ENCODE peak calls at places on chromosomes 1 and 21, in nine cellular contexts. W is astrocyte of the cerebellum, C is cardiac fibroblast, J is Caco-2, V is AG09309, Z is fibroblast of the aortic adventitia, F is thoracic aorta, Q is Peyer's patch, S is foreskin fibroblast. O is an unnamed sample.

GRCh38 chr1:163036661-163037060 is 32.5 kb upstream of the RGS4 start:
- DNase-seq in W (no peak), C (peak), J (no peak), V (no peak), Z (peak), F (no peak), Q (no peak), S (no peak), O (no peak)

GRCh38 chr1:176785810-176786209 is 322.8 kb downstream of the PAPPA2 start:
- DNase-seq in W (peak), C (no peak), J (no peak), V (no peak), Z (peak), F (no peak), Q (no peak), S (no peak), O (no peak)

GRCh38 chr21:26473471-26473870 is 99.6 kb downstream of the CYYR1 start:
- DNase-seq in W (no peak), C (no peak), J (no peak), V (no peak), Z (no peak), F (no peak), Q (no peak), S (no peak), O (no peak)

GRCh38 chr1:57707631-57708030 is 283.8 kb upstream of the DAB1 start:
- DNase-seq in W (no peak), C (no peak), J (no peak), V (no peak), Z (no peak), F (no peak), Q (no peak), S (no peak), O (no peak)

GRCh38 chr21:15301014-15301413 is 236.2 kb upstream of the NRIP1 start:
- DNase-seq in W (no peak), C (peak), J (peak), V (no peak), Z (peak), F (no peak), Q (no peak), S (no peak), O (no peak)

GRCh38 chr1:199733125-199733524 is 294.4 kb upstream of the NR5A2 start:
- DNase-seq in W (no peak), C (peak), J (no peak), V (no peak), Z (peak), F (no peak), Q (no peak), S (no peak), O (no peak)

GRCh38 chr1:173364827-173365226 is 112.3 kb upstream of the PRDX6 start:
- DNase-seq in W (no peak), C (no peak), J (no peak), V (no peak), Z (no peak), F (no peak), Q (no peak), S (no peak), O (no peak)

GRCh38 chr1:59568158-59568935 is 246.4 kb upstream of the HOOK1 start:
- DNase-seq in W (no peak), C (peak), J (no peak), V (no peak), Z (peak), F (no peak), Q (no peak), S (no peak), O (no peak)

GRCh38 chr1:229227298-229227919 is 43.5 kb upstream of the RAB4A start:
- DNase-seq in W (peak), C (peak), J (peak), V (no peak), Z (peak), F (no peak), Q (peak), S (peak), O (no peak)

GRCh38 chr1:6069573-6069972 is 23.9 kb downstream of the KCNAB2 start:
- DNase-seq in W (no peak), C (no peak), J (no peak), V (no peak), Z (no peak), F (no peak), Q (no peak), S (no peak), O (no peak)

GRCh38 chr1:58895559-58896135 is 111.8 kb upstream of the JUN start:
- DNase-seq in W (no peak), C (no peak), J (no peak), V (no peak), Z (no peak), F (no peak), Q (no peak), S (no peak), O (no peak)

GRCh38 chr1:5938068-5938740 is 54.0 kb downstream of the NPHP4 start:
- DNase-seq in W (peak), C (peak), J (no peak), V (peak), Z (no peak), F (no peak), Q (no peak), S (peak), O (no peak)

GRCh38 chr21:35257413-35257812 is 208.3 kb upstream of the RUNX1 start:
- DNase-seq in W (peak), C (peak), J (no peak), V (peak), Z (peak), F (peak), Q (peak), S (peak), O (peak)

GRCh38 chr1:21651214-21652042 is 17.7 kb downstream of the RAP1GAP start:
- DNase-seq in W (no peak), C (no peak), J (peak), V (no peak), Z (no peak), F (no peak), Q (no peak), S (no peak), O (no peak)
- H3K4me3 ChIP-seq in W (peak), C (peak), J (peak), V (peak), Z (peak), F (peak), Q (peak), S (peak), O (peak)

DNA sequence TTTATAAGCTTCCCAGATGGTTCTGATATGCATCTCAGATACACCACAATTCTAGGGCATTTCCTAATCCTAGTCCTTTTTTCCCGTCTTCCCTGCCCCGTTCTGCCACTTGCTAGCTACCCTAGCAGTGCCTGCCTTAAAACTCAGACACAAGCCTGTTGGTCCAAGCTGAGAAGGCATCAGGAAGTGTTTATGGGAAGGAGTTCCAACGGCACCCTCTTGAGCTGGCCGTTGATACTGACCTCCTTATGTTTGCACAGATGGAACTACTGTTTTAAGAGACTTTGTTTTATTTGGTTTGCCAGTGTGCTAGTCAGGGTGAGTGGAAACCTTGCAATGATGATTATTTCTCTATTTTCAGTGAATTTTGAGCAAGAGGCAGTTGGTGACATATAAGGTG is 67.2 kb downstream of the UCK2 start:
- DNase-seq in W (no peak), C (peak), J (no peak), V (peak), Z (no peak), F (no peak), Q (no peak), S (peak), O (no peak)
- TF ChIP-seq CTCF in W (peak), C (no peak), J (peak), V (no peak), Z (no peak), F (no peak), Q (no peak), S (peak), O (no peak)

GRCh38 chr1:68384872-68385390 is 64.8 kb downstream of the RPE65 start:
- DNase-seq in W (peak), C (peak), J (no peak), V (peak), Z (peak), F (no peak), Q (no peak), S (peak), O (peak)
- H3K4me3 ChIP-seq in W (no peak), C (no peak), J (no peak), V (no peak), Z (no peak), F (no peak), Q (no peak), S (no peak), O (no peak)

GRCh38 chr1:204450461-204451257 is 39.0 kb upstream of the PPP1R15B start:
- DNase-seq in W (no peak), C (no peak), J (peak), V (no peak), Z (no peak), F (no peak), Q (peak), S (no peak), O (no peak)
- TF ChIP-seq CTCF in W (no peak), C (no peak), J (no peak), V (no peak), Z (no peak), F (no peak), Q (no peak), S (no peak), O (no peak)

DNA sequence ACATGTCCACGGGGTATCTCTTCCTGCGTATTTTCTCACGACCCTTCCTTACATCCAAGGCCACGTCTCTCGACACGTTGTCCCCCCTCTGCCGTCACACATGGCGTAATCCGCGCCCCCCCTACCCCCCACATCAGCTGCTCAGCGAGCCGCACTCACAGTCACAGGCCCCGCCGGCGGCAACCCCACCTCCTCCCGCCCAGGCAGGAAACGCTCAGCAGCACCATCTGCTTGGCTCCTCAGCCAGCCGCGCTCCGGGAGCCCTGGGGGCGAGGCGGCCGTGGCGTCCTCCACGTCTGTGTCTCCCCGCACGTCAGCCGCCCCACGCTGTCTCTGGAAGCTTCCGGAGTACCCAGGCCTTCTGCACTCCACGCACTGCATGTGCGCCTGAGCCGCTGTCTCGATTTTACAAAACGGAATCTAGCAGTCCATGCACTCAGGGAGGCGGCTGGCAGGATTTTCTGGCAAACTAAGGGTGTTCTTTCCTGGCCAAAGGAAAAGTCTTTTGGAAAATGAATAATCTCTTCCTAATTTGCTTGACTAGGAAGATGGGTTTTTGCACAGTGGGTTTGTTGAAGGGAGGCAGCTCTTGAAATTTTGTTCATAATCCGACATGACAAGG is 64.5 kb downstream of the SIK1 start:
- DNase-seq in W (peak), C (peak), J (no peak), V (no peak), Z (peak), F (no peak), Q (peak), S (peak), O (no peak)
- H3K4me3 ChIP-seq in W (no peak), C (no peak), J (no peak), V (no peak), Z (no peak), F (peak), Q (peak), S (peak), O (no peak)

GRCh38 chr1:185207178-185207577 is 50.2 kb downstream of the SWT1 start:
- DNase-seq in W (no peak), C (no peak), J (peak), V (no peak), Z (no peak), F (no peak), Q (no peak), S (no peak), O (no peak)
- TF ChIP-seq CTCF in W (no peak), C (no peak), J (no peak), V (no peak), Z (no peak), F (no peak), Q (no peak), S (no peak), O (peak)

GRCh38 chr21:32812035-32812434 is 40.5 kb upstream of the PAXBP1 start:
- DNase-seq in W (no peak), C (peak), J (no peak), V (no peak), Z (peak), F (no peak), Q (no peak), S (peak), O (no peak)

GRCh38 chr21:32802954-32803353 is 31.4 kb upstream of the PAXBP1 start:
- DNase-seq in W (no peak), C (no peak), J (no peak), V (no peak), Z (no peak), F (no peak), Q (no peak), S (no peak), O (no peak)

GRCh38 chr21:32803651-32804050 is 32.1 kb upstream of the PAXBP1 start:
- DNase-seq in W (no peak), C (peak), J (no peak), V (no peak), Z (peak), F (no peak), Q (no peak), S (no peak), O (no peak)

GRCh38 chr21:32807717-32808380 is 36.3 kb upstream of the PAXBP1 start:
- DNase-seq in W (peak), C (peak), J (no peak), V (peak), Z (peak), F (no peak), Q (no peak), S (no peak), O (no peak)

DNA sequence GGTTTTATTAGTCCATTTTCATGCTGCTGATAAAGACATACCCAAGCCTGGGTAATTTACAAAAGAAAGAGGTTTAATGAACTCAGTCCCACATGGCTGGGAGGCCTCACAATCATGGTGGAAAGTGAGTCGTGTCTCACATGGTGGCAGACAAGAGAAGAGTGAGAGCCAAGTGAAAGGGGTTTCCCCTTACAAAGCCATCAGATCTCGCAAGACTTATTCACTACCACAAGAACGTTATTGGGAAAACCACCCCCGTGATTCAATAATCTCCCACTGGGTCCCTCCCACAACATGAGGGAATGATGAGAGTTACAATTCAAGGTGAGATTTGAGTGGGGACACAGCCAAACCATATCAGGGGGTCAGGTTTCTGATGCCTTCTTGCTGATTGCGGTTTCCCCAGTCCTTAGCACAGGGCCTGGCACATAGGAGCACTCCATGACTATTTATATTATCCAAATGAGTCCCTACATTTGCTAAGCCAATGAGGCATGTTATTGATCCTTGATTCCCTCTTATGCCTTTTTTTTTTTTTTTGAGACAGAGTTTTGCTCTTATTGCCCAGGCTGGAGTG is 35.3 kb upstream of the PAXBP1 start:
- DNase-seq in W (peak), C (peak), J (no peak), V (no peak), Z (peak), F (no peak), Q (no peak), S (no peak), O (no peak)
- H3K4me3 ChIP-seq in W (no peak), C (no peak), J (no peak), V (no peak), Z (no peak), F (no peak), Q (no peak), S (no peak), O (no peak)

GRCh38 chr1:34929853-34930701 is 627 bp upstream of the DLGAP3 start:
- DNase-seq in W (no peak), C (no peak), J (peak), V (no peak), Z (no peak), F (no peak), Q (no peak), S (no peak), O (no peak)
- TF ChIP-seq CTCF in W (no peak), C (no peak), J (no peak), V (no peak), Z (no peak), F (no peak), Q (no peak), S (no peak), O (no peak)

DNA sequence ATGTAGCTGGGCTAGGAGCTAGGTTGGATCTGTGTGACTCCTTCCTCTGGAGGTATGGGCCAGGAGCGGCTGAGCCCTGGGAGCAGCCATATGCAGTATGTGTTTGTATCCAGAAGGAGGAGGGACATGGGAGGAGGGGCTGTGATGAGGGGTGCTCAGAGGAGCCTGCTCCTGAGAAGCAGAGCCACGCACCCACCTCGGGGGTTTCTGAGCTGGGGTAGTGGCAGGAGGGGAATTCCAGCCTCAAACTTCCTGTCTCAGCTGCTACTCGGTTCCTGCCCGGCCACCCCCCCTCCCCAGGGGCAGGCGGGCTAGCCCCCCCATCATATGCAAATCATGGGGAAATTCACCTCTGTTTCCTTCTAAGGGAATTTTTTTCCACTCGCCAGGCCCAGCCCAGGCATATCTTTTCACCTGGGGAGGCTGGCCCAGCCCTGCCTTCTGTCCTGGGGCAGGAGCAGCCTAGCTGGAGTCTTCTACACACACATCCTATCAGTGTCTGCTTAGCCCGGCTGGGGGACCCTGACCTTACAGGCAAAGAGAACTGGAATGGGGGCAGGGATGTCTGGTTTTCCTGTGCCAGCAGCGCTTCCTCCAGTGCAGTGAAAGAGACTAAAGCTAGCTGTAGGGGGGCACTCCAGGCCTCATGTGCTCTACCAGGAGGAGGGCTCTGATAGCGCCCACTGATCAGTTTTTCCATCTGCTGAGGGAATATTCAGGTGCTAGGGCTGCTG is 3.0 kb downstream of the ZC3H12A start:
- DNase-seq in W (no peak), C (peak), J (no peak), V (no peak), Z (peak), F (no peak), Q (peak), S (no peak), O (no peak)
- H3K4me3 ChIP-seq in W (peak), C (peak), J (no peak), V (peak), Z (peak), F (peak), Q (peak), S (peak), O (peak)

DNA sequence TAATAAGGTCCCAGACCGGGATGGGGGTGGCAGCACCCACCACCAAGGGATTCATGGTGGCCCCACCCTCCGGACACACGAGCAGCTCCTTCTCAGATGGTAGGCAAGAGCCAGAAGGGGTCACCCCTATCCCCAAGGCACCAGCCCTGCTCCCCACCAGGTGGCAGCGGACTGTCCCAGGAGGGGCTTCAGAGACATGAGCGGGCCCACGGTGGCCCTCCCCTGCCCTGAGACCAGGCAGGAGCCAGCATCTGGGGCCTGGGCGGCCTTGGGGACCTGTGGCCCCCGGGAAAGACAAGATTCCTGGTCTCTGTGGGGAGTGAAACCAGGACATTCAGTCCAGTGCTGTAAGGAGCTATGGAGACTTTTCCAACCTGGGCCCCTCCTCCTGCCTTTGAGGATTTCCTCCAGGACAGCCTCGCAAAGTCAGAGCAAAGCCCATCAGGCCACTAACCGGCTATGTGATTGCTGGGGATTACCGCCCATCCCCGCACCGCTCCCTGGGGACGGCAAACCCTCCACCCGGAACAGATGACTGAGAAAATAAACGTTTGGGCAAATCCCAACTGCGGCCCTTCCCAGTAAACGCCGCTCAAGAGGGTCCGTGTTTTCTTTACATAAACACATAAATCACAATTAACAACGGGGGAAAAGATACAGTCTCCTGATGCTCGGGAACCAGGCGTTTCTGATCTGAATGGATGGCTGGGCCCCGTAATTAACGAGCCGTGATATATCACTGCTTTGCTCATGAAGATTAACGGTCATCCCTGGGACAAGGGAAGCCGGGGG is 50.9 kb upstream of the ARHGEF16 start:
- DNase-seq in W (no peak), C (no peak), J (peak), V (no peak), Z (no peak), F (no peak), Q (no peak), S (no peak), O (no peak)
- TF ChIP-seq CTCF in W (peak), C (peak), J (peak), V (peak), Z (peak), F (no peak), Q (no peak), S (peak), O (peak)